ENCODE peak calls at places on chromosomes 11 and 22, in seven cellular contexts. X is HCT116, W is pancreas, B is cardiac fibroblast, G is AG04450, R is endothelial cell, D is GM12878. S is an unnamed sample.

GRCh38 chr22:28906312-28906711 is 22.9 kb downstream of the ZNRF3 start:
- DNase-seq in X (no peak), W (no peak), D (no peak), B (no peak), R (no peak), G (no peak), S (no peak)

GRCh38 chr11:126352163-126352562 is 3.3 kb upstream of the ST3GAL4 start:
- DNase-seq in R (no peak), X (no peak), B (no peak), G (no peak), D (no peak), W (no peak), S (no peak)

GRCh38 chr11:65290448-65291165 is 24.1 kb upstream of the CDC42EP2 start:
- DNase-seq in D (peak; percentile 69), W (peak; percentile 90), R (no peak), G (peak; percentile 99), B (peak; percentile 100), X (no peak), S (no peak)

GRCh38 chr11:62399172-62399867 is 19.5 kb upstream of the SCGB1A1 start:
- DNase-seq in R (no peak), D (no peak), W (no peak), B (no peak), X (no peak), G (no peak), S (no peak)

GRCh38 chr11:61158691-61159381 is 2.4 kb downstream of the VPS37C start:
- DNase-seq in W (no peak), B (peak; percentile 87), G (peak; percentile 55), D (no peak), R (no peak), X (no peak), S (no peak)

GRCh38 chr11:124725719-124726105 is 14.0 kb upstream of the NRGN start:
- DNase-seq in B (peak; percentile 85), R (no peak), W (no peak), G (no peak), X (no peak), D (no peak), S (no peak)

GRCh38 chr11:76048763-76049162 is 157.5 kb downstream of the WNT11 start:
- DNase-seq in W (no peak), X (peak; percentile 13), D (no peak), B (no peak), R (no peak), G (no peak), S (peak; percentile 20)

GRCh38 chr22:44620129-44620840 is 81.7 kb upstream of the PRR5 start:
- DNase-seq in X (no peak), W (peak; percentile 41), B (peak; percentile 61), R (peak; percentile 85), G (no peak), D (no peak), S (peak; percentile 67)

GRCh38 chr11:67255353-67255752 is 10.9 kb upstream of the GRK2 start:
- DNase-seq in D (no peak), R (no peak), W (no peak), G (no peak), B (no peak), X (no peak), S (no peak)

GRCh38 chr22:19658967-19659804 is 55.1 kb upstream of the SEPTIN5 start:
- DNase-seq in X (no peak), D (no peak), W (no peak), B (no peak), R (no peak), G (no peak), S (no peak)

GRCh38 chr11:315051-315481 is 1.2 kb downstream of the IFITM1 start:
- DNase-seq in G (no peak), D (no peak), W (no peak), X (no peak), B (no peak), R (no peak), S (no peak)

GRCh38 chr11:102592634-102593581 is 32.2 kb downstream of the MMP20 start:
- DNase-seq in W (no peak), G (no peak), X (peak; percentile 64), B (peak; percentile 49), R (no peak), D (no peak), S (no peak)
- TF ChIP-seq CTCF in W (peak; percentile 14), G (peak; percentile 58), X (peak; percentile 79), B (peak; percentile 75), R (peak; percentile 80), D (peak; percentile 70), S (peak; percentile 69)

GRCh38 chr22:31036671-31037550 is 44.2 kb upstream of the SMTN start:
- DNase-seq in D (no peak), R (no peak), X (no peak), W (no peak), B (peak; percentile 45), G (no peak), S (no peak)
- TF ChIP-seq CTCF in D (no peak), R (no peak), X (no peak), W (no peak), B (peak; percentile 18), G (peak; percentile 24), S (no peak)

DNA sequence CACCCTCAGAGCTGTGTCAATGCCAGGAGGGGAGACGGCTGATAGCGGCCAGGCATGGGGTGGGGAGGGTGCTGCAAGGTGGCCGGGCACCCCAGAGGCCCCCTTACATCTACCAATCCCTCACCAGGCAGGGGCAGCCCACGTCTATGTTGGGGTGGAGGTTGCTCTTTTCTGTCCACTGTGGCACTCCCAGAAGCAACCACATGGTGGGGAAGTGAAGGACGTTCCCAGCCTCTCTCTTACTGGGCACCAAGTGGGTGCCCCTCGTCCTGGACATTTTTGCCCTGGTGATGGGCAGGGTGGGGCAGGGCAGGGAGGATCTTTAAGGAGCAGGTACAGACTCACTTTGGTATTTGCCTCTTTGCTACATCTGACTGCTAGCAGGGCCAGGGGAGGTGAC is 47.5 kb downstream of the NECTIN1 start:
- DNase-seq in X (no peak), B (no peak), R (no peak), D (no peak), G (no peak), W (no peak), S (no peak)
- TF ChIP-seq CTCF in X (peak; percentile 31), B (peak; percentile 17), R (no peak), D (peak; percentile 9), G (no peak), W (no peak), S (peak; percentile 8)

DNA sequence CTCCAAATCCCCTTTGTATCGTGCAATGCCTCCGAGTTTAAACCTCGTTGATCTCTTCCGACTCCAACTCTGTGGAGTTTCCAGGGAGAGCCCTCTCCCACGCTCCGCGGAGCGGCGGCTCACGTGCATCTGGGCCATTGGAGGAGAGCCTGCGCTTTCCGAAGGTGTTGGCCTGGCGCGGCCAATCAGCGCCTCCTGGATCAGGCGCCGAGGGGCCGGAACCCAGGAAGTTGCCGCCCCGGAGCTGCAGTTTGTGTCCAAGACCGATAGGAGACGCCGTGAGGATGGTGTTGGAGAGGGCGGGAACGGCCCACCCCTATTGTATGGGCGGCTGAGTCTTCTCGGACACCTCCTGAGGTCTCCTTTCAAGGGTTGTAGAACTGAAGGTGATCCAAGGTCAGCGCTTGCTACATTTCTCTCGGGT is 1.6 kb downstream of the ADAMTS15 start:
- DNase-seq in W (no peak), X (no peak), R (peak; percentile 68), G (no peak), B (peak; percentile 79), D (no peak), S (no peak)
- TF ChIP-seq CTCF in W (no peak), X (no peak), R (peak; percentile 63), G (peak; percentile 77), B (peak; percentile 63), D (no peak), S (no peak)

GRCh38 chr22:38315801-38316339 is 1.4 kb downstream of the CSNK1E start:
- DNase-seq in W (no peak), D (no peak), G (no peak), R (no peak), X (no peak), B (no peak), S (no peak)

GRCh38 chr22:38316340-38317236 is 645 bp downstream of the CSNK1E start:
- DNase-seq in D (no peak), W (peak; percentile 54), G (no peak), B (peak; percentile 60), X (no peak), R (peak; percentile 46), S (peak; percentile 73)

GRCh38 chr22:38313384-38313955 is 3.8 kb downstream of the CSNK1E start:
- DNase-seq in D (peak; percentile 35), G (peak; percentile 81), R (no peak), X (no peak), W (no peak), B (peak; percentile 96), S (peak; percentile 52)

GRCh38 chr22:38314140-38314991 is 2.9 kb downstream of the CSNK1E start:
- DNase-seq in D (no peak), R (no peak), W (no peak), X (no peak), G (no peak), B (peak; percentile 56), S (peak; percentile 33)

GRCh38 chr22:38314992-38315800 is 2.0 kb downstream of the CSNK1E start:
- DNase-seq in D (no peak), W (no peak), R (no peak), X (no peak), G (no peak), B (no peak), S (peak; percentile 44)
- TF ChIP-seq CTCF in D (no peak), W (no peak), R (no peak), X (no peak), G (no peak), B (no peak), S (no peak)